ENCODE peak calls at places on chromosome 11, in five cellular contexts. C is mesenchymal stem cell, B is IMR-90, D is neuronal stem cell, V is H9. I is an unnamed sample.

GRCh38 chr11:76783901-76784813 is 1.0 kb downstream of the TSKU start:
- DNase-seq in D (peak; percentile 85), C (peak; percentile 90), B (peak; percentile 84), V (peak; percentile 95), I (peak; percentile 81)

GRCh38 chr11:1744879-1745700 is 5.3 kb downstream of the IFITM10 start:
- DNase-seq in V (no peak), C (no peak), D (no peak), B (no peak), I (no peak)

GRCh38 chr11:112844530-112844929 is 116.7 kb upstream of the NCAM1 start:
- DNase-seq in C (no peak), B (no peak), D (peak; percentile 48), V (no peak), I (no peak)

GRCh38 chr11:130103296-130103814 is 33.7 kb downstream of the APLP2 start:
- DNase-seq in B (peak; percentile 96), D (no peak), V (no peak), C (peak; percentile 96), I (no peak)

GRCh38 chr11:134052988-134053945 is 15.6 kb upstream of the JAM3 start:
- DNase-seq in C (no peak), V (no peak), B (no peak), D (no peak), I (no peak)

GRCh38 chr11:64743591-64744543 is at the start of gene RASGRP2:
- DNase-seq in D (no peak), C (peak; percentile 40), V (peak; percentile 85), B (no peak), I (peak; percentile 29)

GRCh38 chr11:62501432-62501891 is 45.1 kb downstream of the AHNAK start:
- DNase-seq in C (no peak), D (no peak), V (no peak), B (peak; percentile 26), I (no peak)

GRCh38 chr11:116162541-116163230 is 610.1 kb downstream of the BUD13 start:
- DNase-seq in B (no peak), D (peak; percentile 73), C (no peak), V (peak; percentile 56), I (no peak)

GRCh38 chr11:47051217-47051616 is 114.7 kb downstream of the CSTPP1 start:
- DNase-seq in V (no peak), D (no peak), C (no peak), B (peak; percentile 51), I (no peak)

GRCh38 chr11:92340839-92341238 is 116.2 kb downstream of the FAT3 start:
- DNase-seq in C (no peak), B (peak; percentile 2), D (no peak), V (peak; percentile 70), I (peak; percentile 62)

GRCh38 chr11:76824083-76824939 is 36.4 kb upstream of the ACER3 start:
- DNase-seq in B (peak; percentile 54), C (peak; percentile 66), D (no peak), V (no peak), I (peak; percentile 34)

DNA sequence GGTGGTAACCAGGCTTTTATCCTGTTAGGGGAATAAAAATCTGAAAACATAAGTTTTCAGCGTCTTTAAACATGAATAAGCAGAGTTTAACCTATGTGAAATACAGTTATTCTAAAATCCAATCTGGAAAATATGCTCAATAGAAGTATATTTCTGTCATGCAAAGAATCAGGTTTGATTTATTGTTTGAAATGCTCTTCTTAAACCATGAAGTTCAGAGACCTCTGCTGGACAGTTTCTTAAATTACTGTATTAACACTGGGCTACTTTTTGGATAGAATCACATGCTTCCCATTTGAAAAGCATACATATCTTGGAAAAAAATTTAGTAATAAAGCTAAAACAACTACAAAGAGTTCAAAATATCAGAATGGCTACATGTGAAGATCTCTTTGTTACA is 25.4 kb downstream of the APIP start:
- DNase-seq in V (no peak), D (no peak), B (peak; percentile 55), C (peak; percentile 36), I (peak; percentile 71)
- H3K79me1 ChIP-seq in V (no peaks in the 10 kb centered on the region), D (no peaks in the 10 kb centered on the region), B (no peaks in the 10 kb centered on the region), C (peaks cover 1% of the 10 kb centered on the region), I (no peaks in the 10 kb centered on the region)

GRCh38 chr11:3049430-3050243 is 7.6 kb downstream of the CARS1 start:
- DNase-seq in C (peak; percentile 99), V (no peak), B (peak; percentile 98), D (no peak), I (peak; percentile 98)
- H3K79me1 ChIP-seq in C (peaks cover 29% of the 10 kb centered on the region), V (peaks cover 7% of the 10 kb centered on the region), B (peaks cover 15% of the 10 kb centered on the region), D (peaks cover 28% of the 10 kb centered on the region), I (no peaks in the 10 kb centered on the region)

DNA sequence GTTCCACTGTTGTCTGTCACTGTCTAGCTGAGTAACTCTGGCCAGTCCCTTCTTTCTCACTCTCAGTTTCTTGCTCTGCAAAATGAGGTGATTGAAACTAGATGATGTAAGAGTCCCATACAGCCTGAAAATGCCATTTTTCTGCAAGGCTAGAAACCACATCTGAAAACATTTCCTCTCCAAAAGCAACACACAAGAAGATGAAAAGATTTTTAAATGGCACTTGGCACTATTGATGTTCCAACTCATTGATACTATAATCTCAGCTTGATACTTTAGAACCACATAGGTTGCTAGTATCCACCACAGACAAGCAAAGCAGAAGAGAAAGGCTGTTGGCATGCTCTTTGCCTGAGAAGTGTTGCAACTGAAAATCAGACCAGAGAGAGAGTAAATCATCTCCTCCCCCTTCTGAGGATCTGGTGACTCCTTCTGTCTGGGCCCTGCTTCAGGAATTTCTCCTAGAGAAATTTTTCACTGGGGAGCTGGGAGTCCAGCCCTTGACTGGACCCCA is 1217.9 kb downstream of the LRRC4C start:
- DNase-seq in D (no peak), B (no peak), C (peak; percentile 82), V (no peak), I (no peak)
- H3K79me1 ChIP-seq in D (no peaks in the 10 kb centered on the region), B (no peaks in the 10 kb centered on the region), C (no peaks in the 10 kb centered on the region), V (no peaks in the 10 kb centered on the region), I (peaks cover 1% of the 10 kb centered on the region)

GRCh38 chr11:3052567-3052966 is 4.7 kb downstream of the CARS1 start:
- DNase-seq in D (no peak), V (no peak), C (no peak), B (no peak), I (no peak)

GRCh38 chr11:3051435-3052108 is 5.7 kb downstream of the CARS1 start:
- DNase-seq in C (no peak), V (no peak), B (no peak), D (no peak), I (no peak)

GRCh38 chr11:3052109-3052479 is 5.1 kb downstream of the CARS1 start:
- DNase-seq in C (no peak), B (no peak), D (no peak), V (no peak), I (no peak)

GRCh38 chr11:3047637-3048036 is 9.6 kb downstream of the CARS1 start:
- DNase-seq in D (no peak), B (no peak), V (no peak), C (no peak), I (no peak)

GRCh38 chr11:3050386-3051325 is 6.6 kb downstream of the CARS1 start:
- DNase-seq in D (no peak), C (no peak), V (no peak), B (no peak), I (peak; percentile 91)
- H3K79me1 ChIP-seq in D (peaks cover 27% of the 10 kb centered on the region), C (peaks cover 25% of the 10 kb centered on the region), V (peaks cover 7% of the 10 kb centered on the region), B (peaks cover 14% of the 10 kb centered on the region), I (no peaks in the 10 kb centered on the region)

GRCh38 chr11:9075441-9076000 is 15.9 kb downstream of the SCUBE2 start:
- DNase-seq in C (no peak), D (no peak), B (no peak), V (no peak), I (no peak)

GRCh38 chr11:9076046-9076445 is 15.4 kb downstream of the SCUBE2 start:
- DNase-seq in D (no peak), C (no peak), V (no peak), B (no peak), I (no peak)

GRCh38 chr11:9077164-9077563 is 14.2 kb downstream of the SCUBE2 start:
- DNase-seq in C (peak; percentile 17), B (no peak), V (no peak), D (no peak), I (no peak)

GRCh38 chr11:9078113-9079041 is 13.0 kb downstream of the SCUBE2 start:
- DNase-seq in B (peak; percentile 34), C (peak; percentile 20), V (peak; percentile 50), D (no peak), I (no peak)

GRCh38 chr11:9076661-9077060 is 14.7 kb downstream of the SCUBE2 start:
- DNase-seq in V (no peak), D (no peak), C (no peak), B (no peak), I (peak; percentile 58)
- H3K79me1 ChIP-seq in V (no peaks in the 10 kb centered on the region), D (no peaks in the 10 kb centered on the region), C (no peaks in the 10 kb centered on the region), B (no peaks in the 10 kb centered on the region), I (no peaks in the 10 kb centered on the region)